ENCODE peak calls at places on chromosomes 16 and 17, in four cellular contexts. One of them, this sample, is unnamed.

GRCh38 chr17:72123964-72124791 is 3.4 kb downstream of the SOX9 start:
- DNase-seq in head of caudate nucleus: no peak
- DNase-seq in T-helper 9 cell: no peak
- DNase-seq in amygdala: peak; percentile 57
- DNase-seq in this sample: no peak

GRCh38 chr17:47993031-47993546 is 22.2 kb downstream of the CDK5RAP3 start:
- DNase-seq in amygdala: peak; percentile 13
- DNase-seq in T-helper 9 cell: no peak
- DNase-seq in head of caudate nucleus: no peak
- DNase-seq in this sample: no peak

GRCh38 chr17:7323731-7324437 is 5.3 kb downstream of the NEURL4 start:
- DNase-seq in amygdala: no peak
- DNase-seq in T-helper 9 cell: peak; percentile 66
- DNase-seq in head of caudate nucleus: no peak
- DNase-seq in this sample: peak; percentile 55

GRCh38 chr17:49403514-49404289 is 11.0 kb downstream of the PHB1 start:
- DNase-seq in amygdala: no peak
- DNase-seq in head of caudate nucleus: no peak
- DNase-seq in T-helper 9 cell: no peak
- DNase-seq in this sample: no peak

GRCh38 chr16:88804552-88805339 is 1.2 kb downstream of the CDT1 start:
- DNase-seq in T-helper 9 cell: no peak
- DNase-seq in amygdala: no peak
- DNase-seq in head of caudate nucleus: no peak
- DNase-seq in this sample: no peak

GRCh38 chr17:57406131-57406980 is 150.0 kb downstream of the MSI2 start:
- DNase-seq in head of caudate nucleus: peak; percentile 63
- DNase-seq in T-helper 9 cell: no peak
- DNase-seq in amygdala: peak; percentile 83
- DNase-seq in this sample: no peak

GRCh38 chr16:89572042-89572441 is 3.5 kb upstream of the CPNE7 start:
- DNase-seq in head of caudate nucleus: no peak
- DNase-seq in amygdala: no peak
- DNase-seq in T-helper 9 cell: no peak
- DNase-seq in this sample: no peak

GRCh38 chr17:15886221-15886620 is 58.7 kb upstream of the ADORA2B start:
- DNase-seq in T-helper 9 cell: no peak
- DNase-seq in amygdala: no peak
- DNase-seq in head of caudate nucleus: no peak
- DNase-seq in this sample: no peak

GRCh38 chr16:57577214-57577613 is 34.8 kb downstream of the ADGRG5 start:
- DNase-seq in T-helper 9 cell: no peak
- DNase-seq in head of caudate nucleus: no peak
- DNase-seq in amygdala: no peak
- DNase-seq in this sample: no peak

GRCh38 chr17:73293480-73293911 is 18.3 kb downstream of the CDC42EP4 start:
- DNase-seq in head of caudate nucleus: no peak
- DNase-seq in amygdala: peak; percentile 51
- DNase-seq in T-helper 9 cell: no peak
- DNase-seq in this sample: no peak

GRCh38 chr16:50450957-50451356 is 82.2 kb upstream of the BRD7 start:
- DNase-seq in amygdala: no peak
- DNase-seq in head of caudate nucleus: no peak
- DNase-seq in T-helper 9 cell: no peak
- DNase-seq in this sample: no peak

GRCh38 chr17:78644259-78644658 is 67.1 kb upstream of the DNAH17 start:
- DNase-seq in T-helper 9 cell: no peak
- DNase-seq in amygdala: no peak
- DNase-seq in head of caudate nucleus: no peak
- DNase-seq in this sample: no peak

GRCh38 chr16:54336805-54337204 is 50.2 kb upstream of the IRX3 start:
- DNase-seq in head of caudate nucleus: no peak
- DNase-seq in T-helper 9 cell: no peak
- DNase-seq in amygdala: no peak
- DNase-seq in this sample: no peak

GRCh38 chr16:83920894-83921491 is 22.1 kb downstream of the MLYCD start:
- DNase-seq in head of caudate nucleus: no peak
- DNase-seq in T-helper 9 cell: no peak
- DNase-seq in amygdala: no peak
- DNase-seq in this sample: no peak

GRCh38 chr17:15957206-15957605 is 12.3 kb downstream of the ADORA2B start:
- DNase-seq in head of caudate nucleus: no peak
- DNase-seq in amygdala: no peak
- DNase-seq in T-helper 9 cell: no peak
- DNase-seq in this sample: no peak

GRCh38 chr16:19911204-19911603 is 26.6 kb upstream of the GPRC5B start:
- DNase-seq in T-helper 9 cell: no peak
- DNase-seq in amygdala: no peak
- DNase-seq in head of caudate nucleus: no peak
- DNase-seq in this sample: no peak

GRCh38 chr16:20612551-20613470 is 36.6 kb upstream of the ACSM2B start:
- DNase-seq in amygdala: peak; percentile 32
- DNase-seq in head of caudate nucleus: peak; percentile 51
- DNase-seq in T-helper 9 cell: no peak
- DNase-seq in this sample: no peak

GRCh38 chr16:67417333-67418061 is 1.2 kb upstream of the ZDHHC1 start:
- DNase-seq in T-helper 9 cell: no peak
- DNase-seq in amygdala: no peak
- DNase-seq in head of caudate nucleus: no peak
- DNase-seq in this sample: no peak

GRCh38 chr17:77132411-77133086 is 8.2 kb upstream of the SEC14L1 start:
- DNase-seq in T-helper 9 cell: no peak
- DNase-seq in head of caudate nucleus: no peak
- DNase-seq in amygdala: no peak
- DNase-seq in this sample: no peak

This sample was measured in T follicular helper cell.